ENCODE peak calls at places on chromosomes 2 and 18, in five cellular contexts. P is activated B cell treated with CpG ODN at 0.5 μM for 24 hours, X is HCT116, A is nephron progenitor cell, Z is OCI-LY7. V is an unnamed sample.

GRCh38 chr2:113231064-113231463 is 47.7 kb downstream of the PAX8 start:
- DNase-seq in X (no peak), A (no peak), P (no peak), Z (no peak), V (no peak)

GRCh38 chr2:70964133-70964532 is 14.3 kb upstream of the ANKRD53 start:
- DNase-seq in P (no peak), A (no peak), X (no peak), Z (no peak), V (no peak)

GRCh38 chr18:10006261-10006903 is 92.6 kb downstream of the VAPA start:
- DNase-seq in Z (peak; percentile 30), A (no peak), P (no peak), X (no peak), V (no peak)

GRCh38 chr2:73776869-73777519 is 2.9 kb downstream of the DUSP11 start:
- DNase-seq in Z (no peak), A (no peak), X (no peak), P (no peak), V (no peak)

GRCh38 chr2:237673130-237673921 is 45.9 kb downstream of the LRRFIP1 start:
- DNase-seq in X (peak; percentile 75), Z (peak; percentile 84), P (peak; percentile 71), A (peak; percentile 48), V (no peak)

GRCh38 chr2:74882299-74882687 is 48.4 kb downstream of the HK2 start:
- DNase-seq in P (no peak), Z (no peak), A (no peak), X (no peak), V (no peak)

GRCh38 chr2:74441690-74442482 is at the start of gene RTKN:
- DNase-seq in Z (no peak), A (peak; percentile 69), P (peak; percentile 48), X (peak; percentile 82), V (peak; percentile 28)

GRCh38 chr2:219308142-219309093 is 783 bp downstream of the PTPRN start:
- DNase-seq in P (peak; percentile 61), Z (peak; percentile 44), X (peak; percentile 29), A (peak; percentile 98), V (peak; percentile 86)

GRCh38 chr2:28608061-28608828 is 112.4 kb downstream of the PLB1 start:
- DNase-seq in Z (no peak), P (no peak), X (no peak), A (no peak), V (no peak)

GRCh38 chr2:228762565-228762964 is 508.5 kb downstream of the PID1 start:
- DNase-seq in X (no peak), Z (no peak), A (no peak), P (no peak), V (no peak)

GRCh38 chr2:174634130-174635014 is 36.8 kb upstream of the WIPF1 start:
- DNase-seq in Z (peak; percentile 78), A (no peak), P (peak; percentile 29), X (no peak), V (no peak)

GRCh38 chr2:159712929-159713575 is 746 bp downstream of the MARCHF7 start:
- DNase-seq in A (no peak), X (no peak), P (no peak), Z (peak; percentile 61), V (no peak)

GRCh38 chr2:127226132-127226519 is 6.0 kb upstream of the CYP27C1 start:
- DNase-seq in X (no peak), A (no peak), Z (no peak), P (no peak), V (no peak)

GRCh38 chr2:105102963-105103421 is 65.1 kb downstream of the MRPS9 start:
- DNase-seq in X (peak; percentile 64), Z (no peak), A (peak; percentile 54), P (no peak), V (no peak)

GRCh38 chr2:104734937-104735586 is 118.9 kb upstream of the POU3F3 start:
- DNase-seq in Z (no peak), P (no peak), X (no peak), A (peak; percentile 59), V (no peak)

GRCh38 chr2:204706939-204707338 is 161.7 kb downstream of the PARD3B start:
- DNase-seq in X (no peak), P (no peak), A (peak; percentile 5), Z (no peak), V (no peak)

GRCh38 chr2:240337028-240337427 is 98.4 kb upstream of the GPC1 start:
- DNase-seq in A (no peak), Z (no peak), P (no peak), X (no peak), V (no peak)

GRCh38 chr2:84741182-84741822 is 139.6 kb downstream of the TRABD2A start:
- DNase-seq in P (no peak), A (no peak), Z (peak; percentile 50), X (peak; percentile 18), V (no peak)

GRCh38 chr18:80234398-80234797 is 12.9 kb downstream of the PARD6G start:
- DNase-seq in A (no peak), Z (no peak), P (no peak), X (no peak), V (no peak)

GRCh38 chr2:162317910-162318279 is 589 bp downstream of the IFIH1 start:
- DNase-seq in P (peak; percentile 33), A (no peak), Z (peak; percentile 45), X (no peak), V (no peak)

GRCh38 chr2:74316616-74317295 is 26.5 kb downstream of the SLC4A5 start:
- DNase-seq in A (no peak), X (no peak), P (no peak), Z (no peak), V (no peak)

GRCh38 chr2:238945433-238946150 is 97.7 kb downstream of the TWIST2 start:
- DNase-seq in A (peak; percentile 52), P (no peak), Z (no peak), X (peak; percentile 10), V (peak; percentile 38)

GRCh38 chr2:143229411-143229810 is 100.2 kb downstream of the ARHGAP15 start:
- DNase-seq in Z (no peak), P (no peak), A (no peak), X (no peak), V (no peak)

GRCh38 chr2:60958800-60959199 is 58.7 kb upstream of the PEX13 start:
- DNase-seq in X (no peak), Z (no peak), A (no peak), P (no peak), V (no peak)

GRCh38 chr2:11904029-11904428 is 157.6 kb downstream of the LPIN1 start:
- DNase-seq in Z (peak; percentile 61), X (no peak), A (no peak), P (peak; percentile 29), V (no peak)

GRCh38 chr2:176123483-176123843 is 944 bp downstream of the HOXD9 start:
- DNase-seq in Z (no peak), X (no peak), A (no peak), P (no peak), V (no peak)

GRCh38 chr2:173216668-173217067 is 138.0 kb upstream of the CDCA7 start:
- DNase-seq in P (no peak), X (no peak), Z (no peak), A (no peak), V (no peak)
- TF ChIP-seq CTCF in P (no peak), X (no peak), Z (no peak), A (no peak), V (no peak)

GRCh38 chr2:95325590-95326432 is 28.7 kb downstream of the KCNIP3 start:
- DNase-seq in A (no peak), X (no peak), P (no peak), Z (no peak), V (no peak)

GRCh38 chr2:95325026-95325425 is 27.9 kb downstream of the KCNIP3 start:
- DNase-seq in A (no peak), P (no peak), Z (no peak), X (no peak), V (no peak)

GRCh38 chr2:95320986-95321767 is 24.0 kb downstream of the KCNIP3 start:
- DNase-seq in X (no peak), Z (no peak), A (no peak), P (no peak), V (no peak)

GRCh38 chr2:95326433-95327140 is 29.4 kb downstream of the KCNIP3 start:
- DNase-seq in X (no peak), A (no peak), Z (no peak), P (no peak), V (no peak)

DNA sequence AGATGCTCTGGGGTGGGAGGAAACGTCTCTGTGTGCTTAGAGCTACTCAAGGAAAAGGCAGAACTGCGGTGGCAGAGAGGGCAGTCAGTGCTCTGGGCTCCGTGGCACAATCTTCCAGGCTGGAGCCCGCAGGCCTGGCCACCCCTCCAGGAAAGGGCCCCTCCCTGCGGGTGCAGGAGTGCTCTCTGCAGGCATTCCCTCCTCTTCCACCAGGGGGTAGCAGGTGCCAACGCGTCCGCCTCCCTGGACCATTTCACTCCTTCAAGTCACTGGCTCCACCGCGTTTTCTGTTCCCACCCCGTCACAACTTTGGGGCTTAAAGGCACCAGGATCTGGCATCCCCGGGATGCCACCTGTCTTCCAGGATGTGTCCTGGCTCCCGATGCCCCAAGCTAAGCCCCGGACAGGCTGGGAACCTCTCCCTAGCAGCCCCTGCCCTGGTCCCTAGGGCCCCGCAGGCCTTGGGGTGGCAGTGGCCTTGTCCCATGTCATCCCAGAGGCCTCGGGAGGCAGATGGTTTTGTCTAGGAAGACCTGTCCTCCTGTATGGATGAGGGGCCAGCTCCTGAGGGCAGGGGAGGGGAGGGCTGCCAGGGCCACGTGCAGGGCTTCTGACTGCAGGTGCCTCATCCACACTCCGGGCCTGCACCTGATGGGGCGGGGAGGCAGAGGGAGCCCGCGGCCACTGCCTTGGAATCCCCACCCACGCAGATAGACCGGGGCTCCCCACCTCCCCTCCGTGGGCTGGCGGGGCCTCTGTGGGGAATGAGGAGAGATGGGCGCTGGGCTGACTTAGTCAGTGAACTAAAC is 26.4 kb downstream of the KCNIP3 start:
- DNase-seq in A (peak; percentile 53), P (no peak), X (peak; percentile 55), Z (peak; percentile 15), V (no peak)
- TF ChIP-seq CTCF in A (peak; percentile 49), P (no peak), X (peak; percentile 89), Z (peak; percentile 67), V (peak; percentile 54)

DNA sequence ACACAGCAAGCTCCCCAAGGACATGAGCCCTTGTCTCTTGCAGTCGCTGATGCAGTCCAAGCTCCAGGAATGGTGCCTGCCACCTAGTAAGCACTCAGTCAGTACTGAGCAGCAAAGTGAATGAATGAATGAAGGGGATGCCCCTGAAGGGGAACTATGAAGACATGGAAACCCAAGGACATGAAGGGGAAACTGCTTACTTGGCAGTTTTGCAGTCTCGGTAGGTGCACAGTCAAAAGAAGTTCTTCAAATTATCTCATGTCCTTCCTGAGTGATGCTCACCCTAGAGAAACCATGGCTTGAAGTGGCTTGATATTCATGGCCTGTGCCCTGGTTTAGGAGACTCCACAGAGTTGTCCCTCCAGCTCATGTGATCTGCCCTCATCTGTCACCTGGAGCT is 102.1 kb upstream of the DLX2 start:
- DNase-seq in A (no peak), X (no peak), Z (no peak), P (no peak), V (no peak)
- TF ChIP-seq CTCF in A (no peak), X (no peak), Z (no peak), P (no peak), V (no peak)

GRCh38 chr2:68466361-68466777 is 725 bp downstream of the FBXO48 start:
- DNase-seq in P (no peak), Z (peak; percentile 51), X (no peak), A (no peak), V (no peak)

GRCh38 chr2:68464651-68465050 is 2.4 kb downstream of the FBXO48 start:
- DNase-seq in X (no peak), Z (no peak), P (no peak), A (no peak), V (no peak)

GRCh38 chr2:68466778-68467076 is 367 bp downstream of the FBXO48 start:
- DNase-seq in A (no peak), X (no peak), P (no peak), Z (no peak), V (no peak)

GRCh38 chr2:68465081-68465916 is 1.8 kb downstream of the FBXO48 start:
- DNase-seq in Z (no peak), A (no peak), X (no peak), P (no peak), V (no peak)

GRCh38 chr2:68463287-68463877 is 3.7 kb downstream of the FBXO48 start:
- DNase-seq in X (peak; percentile 62), Z (peak; percentile 73), P (no peak), A (no peak), V (no peak)
- TF ChIP-seq CTCF in X (peak; percentile 56), Z (peak; percentile 97), P (peak; percentile 57), A (peak; percentile 81), V (peak; percentile 91)